ENCODE peak calls at places on chromosomes 13 and 19, in five cellular contexts. M is Peyer's patch, F is ovary, K is tibial nerve, D is sigmoid colon. R is an unnamed sample.

GRCh38 chr13:100789025-100789424 is 114.4 kb upstream of the TMTC4 start:
- DNase-seq in K (no peak), M (no peak), F (no peak), D (no peak), R (no peak)

GRCh38 chr13:111511219-111511732 is 190.8 kb downstream of the TEX29 start:
- DNase-seq in M (no peak), K (no peak), F (no peak), D (no peak), R (no peak)

GRCh38 chr13:75465236-75465635 is 16.7 kb downstream of the TBC1D4 start:
- DNase-seq in F (no peak), D (no peak), M (no peak), K (no peak), R (no peak)

GRCh38 chr19:2032296-2032941 is 16.9 kb upstream of the BTBD2 start:
- DNase-seq in D (peak; percentile 98), M (peak; percentile 97), F (peak; percentile 87), K (peak; percentile 96), R (peak; percentile 95)

GRCh38 chr13:32587774-32588165 is 1.5 kb downstream of the PDS5B start:
- DNase-seq in K (no peak), D (no peak), F (no peak), M (no peak), R (no peak)

GRCh38 chr19:49364083-49364687 is 508 bp downstream of the DKKL1 start:
- DNase-seq in M (no peak), F (peak; percentile 46), D (no peak), K (no peak), R (no peak)

GRCh38 chr13:46553886-46554855 is 1.2 kb downstream of the LRCH1 start:
- DNase-seq in M (peak; percentile 81), F (peak; percentile 65), K (peak; percentile 43), D (peak; percentile 86), R (peak; percentile 81)

GRCh38 chr13:73025212-73026012 is 33.4 kb upstream of the KLF5 start:
- DNase-seq in M (no peak), K (no peak), D (no peak), F (no peak), R (no peak)

GRCh38 chr13:101751488-101751887 is 299.0 kb downstream of the ITGBL1 start:
- DNase-seq in D (no peak), F (no peak), K (no peak), M (no peak), R (no peak)

GRCh38 chr13:24995225-24995804 is 100.6 kb upstream of the PABPC3 start:
- DNase-seq in D (peak; percentile 77), K (no peak), M (no peak), F (peak; percentile 43), R (peak; percentile 77)

GRCh38 chr13:80881495-80882482 is 540.9 kb upstream of the SPRY2 start:
- DNase-seq in D (no peak), K (no peak), M (no peak), F (no peak), R (no peak)

DNA sequence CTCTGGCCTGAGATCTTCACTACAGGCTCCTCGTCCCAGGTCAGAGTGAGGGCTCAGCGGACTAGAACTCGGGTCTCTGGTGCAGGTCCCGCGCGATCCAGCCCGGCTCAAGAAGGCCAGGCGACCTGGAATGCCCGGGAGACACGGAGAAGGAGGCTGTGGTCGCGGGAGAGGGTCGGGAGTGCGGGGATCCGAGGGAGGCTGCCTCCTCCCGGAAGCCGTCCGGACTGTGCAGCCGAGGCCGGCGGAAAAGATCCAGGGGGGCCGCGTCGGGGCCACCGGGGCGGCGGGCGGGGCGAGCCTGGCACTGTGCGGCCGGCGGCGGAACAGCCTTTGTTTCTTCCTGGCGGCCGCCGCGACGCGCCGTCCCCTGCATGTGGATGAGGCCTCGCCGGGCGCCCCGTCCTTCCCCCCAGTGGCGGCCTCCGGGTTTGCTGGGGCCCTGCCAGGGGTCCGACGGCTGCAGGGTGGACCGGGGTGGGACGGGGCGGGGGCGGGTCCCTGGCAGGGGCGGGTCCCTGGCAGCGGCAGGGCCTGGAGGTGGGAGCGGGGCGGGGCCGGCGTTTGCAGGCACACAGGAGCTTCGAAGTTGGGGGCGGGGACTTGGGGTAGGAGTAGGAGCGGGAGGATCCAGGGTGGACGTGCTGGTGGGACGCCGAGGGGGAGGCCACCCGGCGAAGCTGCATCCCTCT is 1.0 kb upstream of the SLC7A10 start:
- DNase-seq in K (no peak), F (no peak), M (peak; percentile 67), D (no peak), R (peak; percentile 30)
- TF ChIP-seq CTCF in K (no peak), F (no peak), M (no peak), D (no peak), R (no peak)

GRCh38 chr13:106440846-106441245 is 94.6 kb downstream of the EFNB2 start:
- DNase-seq in M (no peak), K (no peak), D (no peak), F (no peak), R (no peak)

GRCh38 chr13:106449096-106449495 is 86.4 kb downstream of the EFNB2 start:
- DNase-seq in D (no peak), M (no peak), K (no peak), F (no peak), R (no peak)

GRCh38 chr13:106446011-106446410 is 89.5 kb downstream of the EFNB2 start:
- DNase-seq in M (no peak), F (no peak), K (no peak), D (no peak), R (no peak)

GRCh38 chr13:106443625-106444024 is 91.8 kb downstream of the EFNB2 start:
- DNase-seq in K (no peak), F (no peak), M (no peak), D (no peak), R (no peak)
- H3K4me3 ChIP-seq in K (no peak overlapping the region), F (no peak overlapping the region), M (no peak overlapping the region), D (no peak overlapping the region), R (no peak overlapping the region)

GRCh38 chr13:113466321-113466836 is 13.1 kb upstream of the ADPRHL1 start:
- DNase-seq in K (no peak), F (no peak), D (no peak), M (no peak), R (no peak)

GRCh38 chr13:113469582-113469981 is 16.3 kb upstream of the ADPRHL1 start:
- DNase-seq in D (no peak), F (no peak), M (no peak), K (no peak), R (no peak)

GRCh38 chr13:113470073-113470472 is 16.8 kb upstream of the ADPRHL1 start:
- DNase-seq in K (no peak), D (no peak), M (no peak), F (no peak), R (no peak)

GRCh38 chr13:113468461-113469147 is 15.3 kb upstream of the ADPRHL1 start:
- DNase-seq in M (no peak), F (no peak), D (no peak), K (no peak), R (no peak)

DNA sequence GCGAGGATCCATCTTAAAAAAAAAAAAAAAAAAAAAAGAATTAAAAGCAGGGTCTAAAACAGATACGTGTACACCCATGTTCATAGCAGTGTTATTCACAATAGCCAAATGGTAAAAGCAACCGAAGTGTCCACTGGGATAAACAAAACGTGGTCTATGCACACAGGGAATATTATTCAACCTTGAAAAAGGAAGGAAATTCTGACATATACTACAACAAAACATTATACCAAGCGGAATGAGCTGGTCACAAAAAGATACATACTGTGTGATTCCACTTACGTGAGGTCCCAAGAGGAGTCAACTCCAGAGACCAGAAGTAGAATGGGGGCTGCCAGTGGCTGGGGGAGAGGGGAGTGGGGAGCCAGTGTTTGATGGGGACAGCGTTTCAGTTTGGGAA is 14.7 kb upstream of the ADPRHL1 start:
- DNase-seq in M (no peak), F (no peak), K (no peak), D (no peak), R (no peak)
- TF ChIP-seq POLR2A in M (no peak), F (no peak), K (no peak), D (no peak), R (no peak)

GRCh38 chr19:9849786-9850185 is 14.7 kb downstream of the PIN1 start:
- DNase-seq in K (no peak), F (no peak), D (no peak), M (no peak), R (no peak)

GRCh38 chr19:9848761-9849160 is 13.6 kb downstream of the PIN1 start:
- DNase-seq in K (no peak), M (no peak), F (no peak), D (no peak), R (no peak)

GRCh38 chr19:9848060-9848459 is 12.9 kb downstream of the PIN1 start:
- DNase-seq in F (no peak), K (no peak), M (no peak), D (no peak), R (no peak)

GRCh38 chr19:9850235-9850959 is 15.3 kb downstream of the PIN1 start:
- DNase-seq in M (no peak), D (no peak), F (no peak), K (no peak), R (no peak)

GRCh38 chr19:9847087-9847671 is 12.1 kb downstream of the PIN1 start:
- DNase-seq in F (peak; percentile 39), M (no peak), K (no peak), D (peak; percentile 88), R (peak; percentile 90)
- TF ChIP-seq CTCF in F (no peak), M (no peak), K (no peak), D (peak; percentile 23), R (peak; percentile 55)

GRCh38 chr19:43534811-43535761 is 2.1 kb downstream of the ZNF575 start:
- DNase-seq in K (peak; percentile 36), F (peak; percentile 79), M (peak; percentile 67), D (peak; percentile 87), R (peak; percentile 66)

GRCh38 chr19:43532962-43533545 is at the start of gene ZNF575:
- DNase-seq in M (peak; percentile 94), K (peak; percentile 74), D (peak; percentile 94), F (peak; percentile 88), R (peak; percentile 95)

GRCh38 chr19:43532571-43532961 is 422 bp upstream of the ZNF575 start:
- DNase-seq in K (peak; percentile 19), D (peak; percentile 80), F (no peak), M (peak; percentile 82), R (peak; percentile 54)

GRCh38 chr19:43533546-43534304 is 737 bp downstream of the ZNF575 start:
- DNase-seq in M (peak; percentile 97), F (peak; percentile 100), D (peak; percentile 100), K (peak; percentile 99), R (peak; percentile 99)

DNA sequence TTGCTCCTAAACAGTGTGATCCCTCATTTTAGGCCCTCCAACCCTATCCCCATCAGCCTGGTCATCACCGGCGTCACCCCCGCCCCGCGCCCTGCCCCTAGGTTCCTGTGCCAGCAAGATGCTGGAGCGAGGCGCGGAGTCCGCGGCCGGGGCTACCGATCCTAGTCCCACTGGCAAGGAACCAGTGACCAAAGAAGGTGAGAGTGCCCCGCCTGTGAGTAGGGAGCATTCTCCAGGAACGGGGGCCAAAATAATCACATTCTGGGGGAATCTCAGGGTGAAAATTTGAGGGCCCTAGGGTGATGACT is 1.3 kb downstream of the ZNF575 start:
- DNase-seq in K (no peak), D (no peak), F (no peak), M (no peak), R (no peak)
- H3K4me3 ChIP-seq in K (peak overlapping the region; percentile 31), D (peak overlapping the region; percentile 66), F (peak overlapping the region; percentile 65), M (peak overlapping the region; percentile 58), R (peak overlapping the region; percentile 61)

DNA sequence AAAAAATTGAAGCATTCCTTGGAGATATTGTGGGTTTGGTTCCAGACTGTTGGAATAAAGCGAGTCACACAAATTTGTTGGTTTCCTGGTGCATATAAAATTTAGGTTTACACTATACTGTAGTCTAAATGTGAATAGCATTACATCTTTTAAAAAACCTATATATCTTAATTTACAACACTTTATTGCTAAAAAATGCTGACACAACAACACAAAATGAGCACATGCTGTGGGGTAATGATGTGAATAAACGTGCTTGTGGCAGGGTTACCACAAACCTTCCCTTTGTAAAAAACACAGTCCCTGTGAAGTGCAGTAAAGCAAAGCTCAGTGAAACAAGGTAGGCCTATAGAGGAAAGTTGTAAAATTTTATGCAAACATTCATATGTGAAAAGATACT is 27.7 kb downstream of the MPHOSPH8 start:
- DNase-seq in K (no peak), F (no peak), M (no peak), D (no peak), R (no peak)
- TF ChIP-seq POLR2A in K (no peak), F (no peak), M (no peak), D (no peak), R (no peak)